ENCODE peak calls at places on chromosome 6, in seven cellular contexts. K is IMR-90, N is neuronal stem cell, P is trophoblast cell, Y is H9, X is H1, S is mesendoderm. E is an unnamed sample.
A peak's percentile ranks its signal among the peaks of the same experiment; 100 is the strongest.

GRCh38 chr6:21132856-21133610 is 460.5 kb upstream of the SOX4 start:
- DNase-seq in K (no peak), N (no peak), P (no peak), Y (no peak), X (no peak), S (no peak), E (peak; percentile 15)

GRCh38 chr6:30884521-30885480 is 482 bp downstream of the DDR1 start:
- DNase-seq in K (peak; percentile 15), N (peak; percentile 44), P (peak; percentile 57), Y (peak; percentile 64), X (no peak), S (peak; percentile 80), E (peak; percentile 36)

GRCh38 chr6:100574836-100575235 is 110.1 kb upstream of the SIM1 start:
- DNase-seq in K (no peak), N (no peak), P (no peak), Y (no peak), X (no peak), S (no peak), E (no peak)

GRCh38 chr6:143135797-143136561 is 75.3 kb downstream of the AIG1 start:
- DNase-seq in K (no peak), N (no peak), P (no peak), Y (no peak), X (no peak), S (no peak), E (no peak)

GRCh38 chr6:22250486-22250885 is 46.4 kb downstream of the PRL start:
- DNase-seq in K (no peak), N (peak; percentile 67), P (peak; percentile 4), Y (peak; percentile 69), X (peak; percentile 19), S (peak; percentile 90), E (no peak)

GRCh38 chr6:168576388-168576787 is 135.4 kb downstream of the SMOC2 start:
- DNase-seq in K (no peak), N (no peak), P (no peak), Y (no peak), X (no peak), S (no peak), E (no peak)

GRCh38 chr6:139265512-139266190 is 26.1 kb downstream of the TXLNB start:
- DNase-seq in K (no peak), N (no peak), P (no peak), Y (no peak), X (no peak), S (no peak), E (no peak)

GRCh38 chr6:7991992-7992815 is 72.0 kb downstream of the BLOC1S5 start:
- DNase-seq in K (peak; percentile 92), N (no peak), P (peak; percentile 95), Y (no peak), X (no peak), S (peak; percentile 50), E (peak; percentile 63)

GRCh38 chr6:15909290-15910070 is 219.4 kb upstream of the MYLIP start:
- DNase-seq in K (no peak), N (no peak), P (peak; percentile 77), Y (no peak), X (no peak), S (no peak), E (no peak)

GRCh38 chr6:149636116-149636515 is 12.4 kb downstream of the KATNA1 start:
- DNase-seq in K (peak; percentile 63), N (no peak), P (peak; percentile 33), Y (no peak), X (no peak), S (peak; percentile 42), E (peak; percentile 37)

GRCh38 chr6:156807795-156808194 is 30.6 kb downstream of the ARID1B start:
- DNase-seq in K (no peak), N (no peak), P (no peak), Y (no peak), X (no peak), S (no peak), E (no peak)
- H4K8ac ChIP-seq in K (no peak overlapping the region), N (no peak overlapping the region), P (no peak overlapping the region), Y (no peak overlapping the region), X (no peak overlapping the region), S (no peak overlapping the region), E (no peak overlapping the region)

DNA sequence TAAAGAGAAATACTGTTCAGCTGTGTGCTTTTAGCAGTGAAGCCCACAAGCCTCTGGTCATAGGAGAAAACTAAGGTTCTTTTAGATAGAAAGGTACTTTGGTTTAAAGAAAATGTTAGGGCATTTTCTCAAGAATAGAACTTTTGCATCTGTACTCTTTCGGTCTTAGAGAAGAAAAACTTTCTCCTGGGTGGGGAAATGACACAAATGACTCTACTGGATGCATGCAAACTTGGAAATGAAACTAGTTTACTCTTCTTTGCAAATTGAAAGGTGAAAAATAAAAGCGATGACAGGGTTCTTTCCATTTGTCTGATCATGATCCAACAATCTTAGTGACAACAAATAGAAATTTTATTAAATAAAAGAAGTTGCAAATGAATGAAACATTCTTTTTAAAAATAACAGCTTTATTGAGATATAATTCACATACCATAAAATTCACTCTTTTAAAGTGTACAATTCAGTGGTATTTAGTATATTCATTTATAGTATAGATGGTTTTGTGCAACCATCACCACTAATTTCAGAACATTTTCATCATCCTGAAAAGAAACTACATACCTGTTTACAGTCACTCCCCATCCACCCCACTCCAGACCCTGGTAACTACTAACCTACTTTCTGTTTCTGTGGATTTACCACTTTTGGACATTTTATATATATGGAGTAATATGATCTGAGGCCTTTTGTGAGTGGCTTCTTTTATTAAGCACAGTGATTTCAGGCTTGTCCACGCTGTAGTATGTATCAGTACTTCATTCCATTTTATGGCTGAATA is 2.3 kb upstream of the TMEM217 start:
- DNase-seq in K (no peak), N (no peak), P (no peak), Y (no peak), X (no peak), S (no peak), E (no peak)
- H3K4me1 ChIP-seq in K (no peaks in the 10 kb centered on the region), N (peaks cover 3% of the 10 kb centered on the region), P (no peaks in the 10 kb centered on the region), Y (no peaks in the 10 kb centered on the region), X (peaks cover 4% of the 10 kb centered on the region), S (no peaks in the 10 kb centered on the region), E (peaks cover 2% of the 10 kb centered on the region)

GRCh38 chr6:136535880-136536620 is 14.2 kb downstream of the MAP7 start:
- DNase-seq in K (no peak), N (no peak), P (no peak), Y (no peak), X (no peak), S (no peak), E (no peak)
- H4K8ac ChIP-seq in K (no peak overlapping the region), N (no peak overlapping the region), P (no peak overlapping the region), Y (no peak overlapping the region), X (no peak overlapping the region), S (no peak overlapping the region), E (no peak overlapping the region)

GRCh38 chr6:158006331-158006730 is 24.7 kb downstream of the SYNJ2 start:
- DNase-seq in K (no peak), N (no peak), P (no peak), Y (no peak), X (no peak), S (no peak), E (no peak)
- H3K4me1 ChIP-seq in K (peaks cover 50% of the 10 kb centered on the region), N (peaks cover 12% of the 10 kb centered on the region), P (peaks cover 39% of the 10 kb centered on the region), Y (peaks cover 16% of the 10 kb centered on the region), X (peaks cover 4% of the 10 kb centered on the region), S (peaks cover 3% of the 10 kb centered on the region), E (peaks cover 40% of the 10 kb centered on the region)

GRCh38 chr6:5295612-5296011 is 34.3 kb downstream of the FARS2 start:
- DNase-seq in K (peak; percentile 69), N (no peak), P (no peak), Y (no peak), X (no peak), S (no peak), E (no peak)
- H4K8ac ChIP-seq in K (no peak overlapping the region), N (no peak overlapping the region), P (no peak overlapping the region), Y (no peak overlapping the region), X (no peak overlapping the region), S (no peak overlapping the region), E (peak overlapping the region; percentile 60)

GRCh38 chr6:2430617-2431016 is 185.2 kb upstream of the GMDS start:
- DNase-seq in K (no peak), N (no peak), P (no peak), Y (no peak), X (no peak), S (no peak), E (no peak)
- H3K4me1 ChIP-seq in K (peaks cover 24% of the 10 kb centered on the region), N (peaks cover 8% of the 10 kb centered on the region), P (peaks cover 17% of the 10 kb centered on the region), Y (no peaks in the 10 kb centered on the region), X (no peaks in the 10 kb centered on the region), S (no peaks in the 10 kb centered on the region), E (peaks cover 25% of the 10 kb centered on the region)

GRCh38 chr6:141526985-141527384 is 605.7 kb upstream of the GJE1 start:
- DNase-seq in K (no peak), N (no peak), P (no peak), Y (no peak), X (no peak), S (no peak), E (no peak)
- H4K8ac ChIP-seq in K (no peak overlapping the region), N (no peak overlapping the region), P (no peak overlapping the region), Y (no peak overlapping the region), X (no peak overlapping the region), S (no peak overlapping the region), E (no peak overlapping the region)

GRCh38 chr6:128919412-128919811 is 36.5 kb downstream of the LAMA2 start:
- DNase-seq in K (peak; percentile 61), N (no peak), P (no peak), Y (no peak), X (no peak), S (no peak), E (no peak)
- H3K4me1 ChIP-seq in K (no peaks in the 10 kb centered on the region), N (no peaks in the 10 kb centered on the region), P (no peaks in the 10 kb centered on the region), Y (no peaks in the 10 kb centered on the region), X (no peaks in the 10 kb centered on the region), S (no peaks in the 10 kb centered on the region), E (no peaks in the 10 kb centered on the region)

GRCh38 chr6:11235062-11235461 is 2.6 kb upstream of the NEDD9 start:
- DNase-seq in K (no peak), N (no peak), P (no peak), Y (no peak), X (no peak), S (no peak), E (no peak)

GRCh38 chr6:11233936-11234573 is 1.6 kb upstream of the NEDD9 start:
- DNase-seq in K (no peak), N (no peak), P (peak; percentile 78), Y (no peak), X (no peak), S (peak; percentile 62), E (no peak)

GRCh38 chr6:11232968-11233626 is 629 bp upstream of the NEDD9 start:
- DNase-seq in K (peak; percentile 22), N (peak; percentile 76), P (peak; percentile 24), Y (peak; percentile 37), X (no peak), S (peak; percentile 79), E (no peak)

GRCh38 chr6:11236351-11236750 is 3.9 kb upstream of the NEDD9 start:
- DNase-seq in K (no peak), N (no peak), P (peak; percentile 29), Y (no peak), X (no peak), S (no peak), E (peak; percentile 50)

DNA sequence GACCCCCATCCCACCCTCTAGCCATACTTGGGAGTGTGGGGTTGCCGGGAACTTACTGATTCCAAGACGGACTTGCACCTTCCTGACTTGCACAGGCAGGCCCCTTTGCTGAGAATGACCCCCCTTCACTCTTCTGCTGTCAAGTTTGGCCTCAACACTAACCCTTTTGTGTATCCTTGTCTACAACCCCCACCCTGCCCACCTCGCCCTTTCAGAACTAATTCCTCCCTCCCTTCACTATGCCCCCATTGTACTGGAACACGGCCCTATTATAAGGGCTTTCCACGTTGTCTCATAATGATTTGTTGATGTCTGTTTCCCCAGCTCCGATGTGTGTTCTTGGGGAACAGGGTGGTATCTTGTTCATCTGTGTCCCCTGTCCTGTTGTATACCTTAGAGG is 4.4 kb upstream of the NEDD9 start:
- DNase-seq in K (no peak), N (no peak), P (no peak), Y (no peak), X (no peak), S (no peak), E (no peak)
- H4K8ac ChIP-seq in K (no peak overlapping the region), N (no peak overlapping the region), P (no peak overlapping the region), Y (no peak overlapping the region), X (no peak overlapping the region), S (no peak overlapping the region), E (peak overlapping the region; percentile 19)

E was measured in mesenchymal stem cell.